ENCODE peak calls at places on chromosomes 7 and 10, in five cellular contexts. Y is activated T-helper 9 cell treated with anti-CD3 and anti-CD28 coated beads, Interleukin-2, amount 50 U/mL, for 16 hours; P is activated naive CD4-positive, alpha-beta T cell; W is GM23248; C is MM.1S. M is an unnamed sample.

GRCh38 chr10:29356931-29357330 is 68.1 kb downstream of the LYZL1 start:
- DNase-seq in W (peak), P (no peak), Y (no peak), C (no peak), M (peak)

GRCh38 chr10:103458720-103459119 is at the start of gene CALHM1:
- DNase-seq in P (no peak), Y (no peak), W (no peak), C (peak), M (no peak)

GRCh38 chr7:11168622-11169170 is 195.0 kb downstream of the PHF14 start:
- DNase-seq in C (no peak), Y (no peak), W (no peak), P (no peak), M (no peak)

GRCh38 chr10:77702166-77702565 is 64.6 kb upstream of the KCNMA1 start:
- DNase-seq in P (no peak), Y (no peak), C (no peak), W (peak), M (peak)

GRCh38 chr7:79436378-79436777 is 17.1 kb downstream of the MAGI2 start:
- DNase-seq in P (no peak), C (no peak), Y (no peak), W (peak), M (peak)

GRCh38 chr7:51075681-51076580 is 240.7 kb downstream of the COBL start:
- DNase-seq in W (no peak), C (no peak), P (no peak), Y (no peak), M (no peak)

GRCh38 chr10:71756441-71757191 is 16.7 kb downstream of the VSIR start:
- DNase-seq in C (no peak), P (no peak), W (no peak), Y (no peak), M (peak)

GRCh38 chr10:8336629-8337331 is 282.3 kb downstream of the GATA3 start:
- DNase-seq in Y (no peak), P (no peak), C (no peak), W (no peak), M (no peak)

GRCh38 chr7:111025013-111025412 is 65.9 kb upstream of the LRRN3 start:
- DNase-seq in C (peak), P (peak), Y (no peak), W (no peak), M (no peak)

GRCh38 chr10:4723860-4724259 is 102.1 kb upstream of the AKR1E2 start:
- DNase-seq in P (no peak), W (no peak), Y (no peak), C (no peak), M (no peak)

GRCh38 chr10:47255866-47256265 is 44.1 kb upstream of the GDF10 start:
- DNase-seq in C (no peak), W (no peak), Y (no peak), P (no peak), M (no peak)

GRCh38 chr7:149559711-149560110 is 62.1 kb upstream of the ZNF746 start:
- DNase-seq in W (peak), P (no peak), C (no peak), Y (no peak), M (peak)

GRCh38 chr7:99473315-99473596 is 566 bp downstream of the ZNF789 start:
- DNase-seq in Y (no peak), W (peak), C (peak), P (no peak), M (peak)

GRCh38 chr7:35780070-35780469 is 20.8 kb upstream of the SEPTIN7 start:
- DNase-seq in Y (no peak), W (no peak), C (no peak), P (no peak), M (no peak)

GRCh38 chr10:34739915-34740314 is 75.2 kb downstream of the PARD3 start:
- DNase-seq in Y (no peak), P (no peak), C (peak), W (peak), M (peak)

GRCh38 chr7:25805027-25805687 is 346.8 kb upstream of the NFE2L3 start:
- DNase-seq in C (no peak), P (no peak), W (peak), Y (no peak), M (peak)

GRCh38 chr7:71735961-71736556 is 604.1 kb downstream of the GALNT17 start:
- DNase-seq in C (peak), P (no peak), Y (no peak), W (peak), M (peak)

GRCh38 chr7:116692599-116693308 is 20.8 kb downstream of the MET start:
- DNase-seq in P (no peak), C (peak), Y (no peak), W (peak), M (peak)

GRCh38 chr7:32259917-32260596 is 189.8 kb upstream of the PDE1C start:
- DNase-seq in W (no peak), C (no peak), Y (no peak), P (no peak), M (no peak)

GRCh38 chr7:414681-415560 is 104.7 kb downstream of the PDGFA start:
- DNase-seq in C (no peak), W (no peak), Y (no peak), P (no peak), M (no peak)

GRCh38 chr7:66847879-66848810 is 72.9 kb upstream of the TMEM248 start:
- DNase-seq in Y (no peak), W (peak), P (no peak), C (no peak), M (peak)

GRCh38 chr10:7251696-7252465 is 159.0 kb downstream of the SFMBT2 start:
- DNase-seq in P (no peak), Y (no peak), C (no peak), W (no peak), M (no peak)

GRCh38 chr10:84293574-84294016 is 34.8 kb upstream of the CCSER2 start:
- DNase-seq in W (no peak), C (no peak), Y (no peak), P (no peak), M (no peak)

GRCh38 chr7:17523813-17524741 is 225.6 kb downstream of the AHR start:
- DNase-seq in Y (no peak), C (no peak), P (no peak), W (peak), M (peak)

GRCh38 chr7:44970521-44971051 is 8.2 kb downstream of the MYO1G start:
- DNase-seq in C (no peak), W (no peak), P (no peak), Y (no peak), M (no peak)

GRCh38 chr7:49860293-49860692 is 86.9 kb downstream of the VWC2 start:
- DNase-seq in Y (no peak), C (no peak), P (no peak), W (no peak), M (no peak)

GRCh38 chr7:96920713-96921112 is 84.6 kb upstream of the DLX6 start:
- DNase-seq in C (no peak), W (no peak), P (no peak), Y (no peak), M (no peak)

GRCh38 chr7:81333004-81333403 is 414.2 kb upstream of the SEMA3C start:
- DNase-seq in Y (no peak), P (no peak), C (no peak), W (peak), M (peak)

GRCh38 chr7:156156734-156157408 is 344.6 kb upstream of the SHH start:
- DNase-seq in C (peak), W (no peak), P (no peak), Y (no peak), M (no peak)

GRCh38 chr7:80467069-80467468 is 44.8 kb downstream of the GNAT3 start:
- DNase-seq in C (no peak), W (peak), Y (no peak), P (no peak), M (peak)

M was measured in EH.